ENCODE peak calls at places on chromosome X, in seven cellular contexts. One of them, this sample, is unnamed.
A peak's percentile ranks its signal among the peaks of the same experiment; 100 is the strongest.

GRCh38 chrX:155966876-155967275 is 30.6 kb upstream of the IL9R start:
- DNase-seq in ELR: peak; percentile 62
- DNase-seq in GM12865: peak; percentile 72
- DNase-seq in WTC11: peak; percentile 39
- DNase-seq in HTR-8/SVneo: peak; percentile 60
- DNase-seq in SIG-M5: peak; percentile 7
- DNase-seq in kidney tubule cell: peak; percentile 32
- DNase-seq in this sample: peak; percentile 1

GRCh38 chrX:102345916-102346315 is 93.9 kb downstream of the NXF2B start:
- DNase-seq in HTR-8/SVneo: peak; percentile 0
- DNase-seq in kidney tubule cell: peak; percentile 48
- DNase-seq in WTC11: peak; percentile 70
- DNase-seq in ELR: peak; percentile 59
- DNase-seq in SIG-M5: no peak
- DNase-seq in GM12865: peak; percentile 41
- DNase-seq in this sample: no peak

GRCh38 chrX:103063918-103064434 is at the start of gene BEX1:
- DNase-seq in SIG-M5: peak; percentile 20
- DNase-seq in GM12865: no peak
- DNase-seq in WTC11: peak; percentile 68
- DNase-seq in ELR: peak; percentile 84
- DNase-seq in kidney tubule cell: peak; percentile 23
- DNase-seq in HTR-8/SVneo: peak; percentile 26
- DNase-seq in this sample: peak; percentile 70

GRCh38 chrX:40809210-40809609 is 73.9 kb upstream of the MED14 start:
- DNase-seq in SIG-M5: no peak
- DNase-seq in HTR-8/SVneo: peak; percentile 39
- DNase-seq in GM12865: no peak
- DNase-seq in WTC11: no peak
- DNase-seq in kidney tubule cell: peak; percentile 27
- DNase-seq in ELR: peak; percentile 44
- DNase-seq in this sample: no peak

GRCh38 chrX:36908801-36909403 is 99.3 kb upstream of the FAM47C start:
- DNase-seq in kidney tubule cell: peak; percentile 51
- DNase-seq in GM12865: peak; percentile 16
- DNase-seq in WTC11: no peak
- DNase-seq in HTR-8/SVneo: peak; percentile 2
- DNase-seq in ELR: peak; percentile 47
- DNase-seq in SIG-M5: no peak
- DNase-seq in this sample: no peak

GRCh38 chrX:72280210-72280882 is 3.3 kb upstream of the RPS4X start:
- DNase-seq in SIG-M5: no peak
- DNase-seq in kidney tubule cell: peak; percentile 84
- DNase-seq in GM12865: no peak
- DNase-seq in ELR: peak; percentile 84
- DNase-seq in WTC11: no peak
- DNase-seq in HTR-8/SVneo: peak; percentile 48
- DNase-seq in this sample: no peak

GRCh38 chrX:54494970-54495813 is 842 bp downstream of the FGD1 start:
- DNase-seq in WTC11: peak; percentile 15
- DNase-seq in GM12865: no peak
- DNase-seq in kidney tubule cell: peak; percentile 24
- DNase-seq in SIG-M5: no peak
- DNase-seq in HTR-8/SVneo: no peak
- DNase-seq in ELR: peak; percentile 52
- DNase-seq in this sample: no peak

GRCh38 chrX:66014084-66014483 is 25.8 kb downstream of the VSIG4 start:
- DNase-seq in WTC11: no peak
- DNase-seq in ELR: no peak
- DNase-seq in kidney tubule cell: no peak
- DNase-seq in SIG-M5: no peak
- DNase-seq in GM12865: no peak
- DNase-seq in HTR-8/SVneo: no peak
- DNase-seq in this sample: no peak

GRCh38 chrX:46665232-46666162 is 91.9 kb downstream of the CHST7 start:
- DNase-seq in kidney tubule cell: peak; percentile 43
- DNase-seq in SIG-M5: no peak
- DNase-seq in WTC11: no peak
- DNase-seq in HTR-8/SVneo: no peak
- DNase-seq in GM12865: no peak
- DNase-seq in ELR: peak; percentile 64
- DNase-seq in this sample: peak; percentile 17

GRCh38 chrX:9356846-9357245 is 108.0 kb upstream of the TBL1X start:
- DNase-seq in ELR: peak; percentile 12
- DNase-seq in WTC11: no peak
- DNase-seq in kidney tubule cell: no peak
- DNase-seq in HTR-8/SVneo: no peak
- DNase-seq in SIG-M5: no peak
- DNase-seq in GM12865: no peak
- DNase-seq in this sample: no peak

GRCh38 chrX:386768-387575 is at the start of gene PPP2R3B:
- DNase-seq in ELR: peak; percentile 98
- DNase-seq in GM12865: peak; percentile 97
- DNase-seq in kidney tubule cell: peak; percentile 98
- DNase-seq in HTR-8/SVneo: peak; percentile 100
- DNase-seq in WTC11: peak; percentile 99
- DNase-seq in SIG-M5: no peak
- DNase-seq in this sample: no peak

This sample was measured in NCI-H1436 treated with DMSO at 0.1 percent for 48 hours.